ENCODE peak calls at places on chromosomes 6 and 20, in five cellular contexts. One of them, this sample, is unnamed.

GRCh38 chr6:33419580-33420492 is at the start of gene SYNGAP1:
- DNase-seq in HFFc6: no peak
- DNase-seq in EL: peak
- DNase-seq in activated naive CD4-positive, alpha-beta T cell: peak
- DNase-seq in stimulated activated naive B cell treated with anti-CD40 and anti-IgM and Interleukin-4, amounts not matched to agents 10 μg/mL and 1 μg/mL and 100 μg/mL, for 72 hours: no peak
- DNase-seq in this sample: no peak

GRCh38 chr6:100296810-100297544 is 167.7 kb downstream of the SIM1 start:
- DNase-seq in HFFc6: peak
- DNase-seq in EL: peak
- DNase-seq in activated naive CD4-positive, alpha-beta T cell: no peak
- DNase-seq in stimulated activated naive B cell treated with anti-CD40 and anti-IgM and Interleukin-4, amounts not matched to agents 10 μg/mL and 1 μg/mL and 100 μg/mL, for 72 hours: no peak
- DNase-seq in this sample: no peak

GRCh38 chr6:159961523-159961922 is 7.4 kb upstream of the IGF2R start:
- DNase-seq in HFFc6: peak
- DNase-seq in EL: peak
- DNase-seq in activated naive CD4-positive, alpha-beta T cell: no peak
- DNase-seq in stimulated activated naive B cell treated with anti-CD40 and anti-IgM and Interleukin-4, amounts not matched to agents 10 μg/mL and 1 μg/mL and 100 μg/mL, for 72 hours: peak
- DNase-seq in this sample: no peak

GRCh38 chr20:41631826-41632225 is 13.6 kb upstream of the CHD6 start:
- DNase-seq in HFFc6: peak
- DNase-seq in EL: peak
- DNase-seq in activated naive CD4-positive, alpha-beta T cell: no peak
- DNase-seq in stimulated activated naive B cell treated with anti-CD40 and anti-IgM and Interleukin-4, amounts not matched to agents 10 μg/mL and 1 μg/mL and 100 μg/mL, for 72 hours: no peak
- DNase-seq in this sample: no peak

GRCh38 chr6:39137235-39137634 is 22.2 kb upstream of the SAYSD1 start:
- DNase-seq in HFFc6: no peak
- DNase-seq in EL: peak
- DNase-seq in activated naive CD4-positive, alpha-beta T cell: no peak
- DNase-seq in stimulated activated naive B cell treated with anti-CD40 and anti-IgM and Interleukin-4, amounts not matched to agents 10 μg/mL and 1 μg/mL and 100 μg/mL, for 72 hours: no peak
- DNase-seq in this sample: peak

GRCh38 chr6:5300206-5300764 is 39.0 kb downstream of the FARS2 start:
- DNase-seq in HFFc6: no peak
- DNase-seq in EL: no peak
- DNase-seq in activated naive CD4-positive, alpha-beta T cell: no peak
- DNase-seq in stimulated activated naive B cell treated with anti-CD40 and anti-IgM and Interleukin-4, amounts not matched to agents 10 μg/mL and 1 μg/mL and 100 μg/mL, for 72 hours: no peak
- DNase-seq in this sample: no peak

GRCh38 chr6:150408842-150409241 is 40.0 kb downstream of the IYD start:
- DNase-seq in HFFc6: no peak
- DNase-seq in EL: no peak
- DNase-seq in activated naive CD4-positive, alpha-beta T cell: no peak
- DNase-seq in stimulated activated naive B cell treated with anti-CD40 and anti-IgM and Interleukin-4, amounts not matched to agents 10 μg/mL and 1 μg/mL and 100 μg/mL, for 72 hours: no peak
- DNase-seq in this sample: no peak

GRCh38 chr6:44041461-44042260 is 85.6 kb downstream of the MRPL14 start:
- DNase-seq in HFFc6: peak
- DNase-seq in EL: peak
- DNase-seq in activated naive CD4-positive, alpha-beta T cell: no peak
- DNase-seq in stimulated activated naive B cell treated with anti-CD40 and anti-IgM and Interleukin-4, amounts not matched to agents 10 μg/mL and 1 μg/mL and 100 μg/mL, for 72 hours: no peak
- DNase-seq in this sample: no peak

GRCh38 chr6:112466378-112467151 is 119.4 kb downstream of the RFPL4B start:
- DNase-seq in HFFc6: peak
- DNase-seq in EL: peak
- DNase-seq in activated naive CD4-positive, alpha-beta T cell: no peak
- DNase-seq in stimulated activated naive B cell treated with anti-CD40 and anti-IgM and Interleukin-4, amounts not matched to agents 10 μg/mL and 1 μg/mL and 100 μg/mL, for 72 hours: no peak
- DNase-seq in this sample: no peak

GRCh38 chr6:1037430-1037829 is 274.5 kb upstream of the FOXQ1 start:
- DNase-seq in HFFc6: no peak
- DNase-seq in EL: no peak
- DNase-seq in activated naive CD4-positive, alpha-beta T cell: no peak
- DNase-seq in stimulated activated naive B cell treated with anti-CD40 and anti-IgM and Interleukin-4, amounts not matched to agents 10 μg/mL and 1 μg/mL and 100 μg/mL, for 72 hours: no peak
- DNase-seq in this sample: no peak

GRCh38 chr6:42281570-42281969 is 63.9 kb upstream of the MRPS10 start:
- DNase-seq in HFFc6: no peak
- DNase-seq in EL: no peak
- DNase-seq in activated naive CD4-positive, alpha-beta T cell: no peak
- DNase-seq in stimulated activated naive B cell treated with anti-CD40 and anti-IgM and Interleukin-4, amounts not matched to agents 10 μg/mL and 1 μg/mL and 100 μg/mL, for 72 hours: no peak
- DNase-seq in this sample: peak

GRCh38 chr6:126550323-126550722 is 210.4 kb downstream of the CENPW start:
- DNase-seq in HFFc6: no peak
- DNase-seq in EL: no peak
- DNase-seq in activated naive CD4-positive, alpha-beta T cell: no peak
- DNase-seq in stimulated activated naive B cell treated with anti-CD40 and anti-IgM and Interleukin-4, amounts not matched to agents 10 μg/mL and 1 μg/mL and 100 μg/mL, for 72 hours: no peak
- DNase-seq in this sample: no peak

GRCh38 chr20:53786445-53787267 is 193.0 kb upstream of the ZNF217 start:
- DNase-seq in HFFc6: no peak
- DNase-seq in EL: no peak
- DNase-seq in activated naive CD4-positive, alpha-beta T cell: no peak
- DNase-seq in stimulated activated naive B cell treated with anti-CD40 and anti-IgM and Interleukin-4, amounts not matched to agents 10 μg/mL and 1 μg/mL and 100 μg/mL, for 72 hours: no peak
- DNase-seq in this sample: no peak

GRCh38 chr6:14281831-14282230 is 164.3 kb downstream of the CD83 start:
- DNase-seq in HFFc6: no peak
- DNase-seq in EL: no peak
- DNase-seq in activated naive CD4-positive, alpha-beta T cell: no peak
- DNase-seq in stimulated activated naive B cell treated with anti-CD40 and anti-IgM and Interleukin-4, amounts not matched to agents 10 μg/mL and 1 μg/mL and 100 μg/mL, for 72 hours: no peak
- DNase-seq in this sample: no peak